ENCODE peak calls at places on chromosomes 4 and X, in four cellular contexts. O is testis, Y is HepG2, W is GM06990. R is an unnamed sample.

GRCh38 chrX:53716328-53717088 is 30.0 kb upstream of the HUWE1 start:
- DNase-seq in O (no peak), W (peak; percentile 54), Y (no peak), R (peak; percentile 33)

GRCh38 chr4:174479140-174479539 is 43.1 kb downstream of the HPGD start:
- DNase-seq in W (no peak), Y (no peak), O (no peak), R (no peak)

GRCh38 chr4:87209696-87210095 is 10.7 kb downstream of the KLHL8 start:
- DNase-seq in O (peak; percentile 26), W (peak; percentile 34), Y (no peak), R (no peak)

GRCh38 chr4:91653067-91653466 is 650.7 kb upstream of the GRID2 start:
- DNase-seq in Y (no peak), W (no peak), O (no peak), R (no peak)

GRCh38 chrX:64204252-64204651 is 1.3 kb downstream of the AMER1 start:
- DNase-seq in O (peak; percentile 14), W (peak; percentile 3), Y (peak; percentile 55), R (no peak)

GRCh38 chrX:129593137-129593536 is 53.1 kb downstream of the OCRL start:
- DNase-seq in W (no peak), O (peak; percentile 50), Y (no peak), R (no peak)

GRCh38 chr4:188032170-188032569 is 36.6 kb downstream of the ZFP42 start:
- DNase-seq in Y (no peak), O (no peak), W (no peak), R (no peak)

GRCh38 chr4:94511591-94511990 is 59.8 kb downstream of the PDLIM5 start:
- DNase-seq in O (no peak), Y (no peak), W (no peak), R (no peak)

GRCh38 chrX:72094894-72095293 is 36.8 kb downstream of the RTL5 start:
- DNase-seq in O (peak; percentile 30), W (peak; percentile 24), Y (no peak), R (peak; percentile 74)

GRCh38 chr4:87030606-87031441 is 96.0 kb downstream of the AFF1 start:
- DNase-seq in O (peak; percentile 35), W (no peak), Y (no peak), R (no peak)

GRCh38 chrX:69027181-69028005 is 137.9 kb downstream of the PJA1 start:
- DNase-seq in O (no peak), Y (no peak), W (peak; percentile 17), R (no peak)

GRCh38 chrX:13287816-13288215 is 32.0 kb downstream of the ATXN3L start:
- DNase-seq in Y (no peak), O (no peak), W (no peak), R (no peak)

GRCh38 chrX:42219231-42219630 is 295.9 kb upstream of the CASK start:
- DNase-seq in Y (no peak), W (no peak), O (no peak), R (no peak)

GRCh38 chr4:182642831-182643230 is 274.4 kb downstream of the DCTD start:
- DNase-seq in O (no peak), W (no peak), Y (peak; percentile 9), R (no peak)

GRCh38 chr4:153113061-153113837 is 91.0 kb upstream of the TRIM2 start:
- DNase-seq in W (no peak), Y (no peak), O (no peak), R (peak; percentile 26)

GRCh38 chr4:36323801-36324419 is 42.5 kb downstream of the DTHD1 start:
- DNase-seq in W (no peak), Y (no peak), O (no peak), R (no peak)

GRCh38 chr4:31097999-31098398 is 377.8 kb downstream of the PCDH7 start:
- DNase-seq in O (peak; percentile 44), Y (no peak), W (no peak), R (no peak)

GRCh38 chr4:86717651-86718050 is 123.5 kb downstream of the PTPN13 start:
- DNase-seq in W (no peak), O (no peak), Y (no peak), R (no peak)

GRCh38 chrX:111131572-111131971 is 35.6 kb downstream of the PAK3 start:
- DNase-seq in W (no peak), Y (no peak), O (no peak), R (no peak)

GRCh38 chr4:133148690-133149363 is at the start of gene PCDH10:
- DNase-seq in Y (peak; percentile 1), O (peak; percentile 93), W (peak; percentile 60), R (peak; percentile 31)

GRCh38 chr4:80751200-80751599 is 279.3 kb upstream of the BMP3 start:
- DNase-seq in O (no peak), W (no peak), Y (no peak), R (no peak)

GRCh38 chrX:685120-686032 is 54.8 kb downstream of the SHOX start:
- DNase-seq in W (no peak), O (peak; percentile 33), Y (no peak), R (no peak)

GRCh38 chr4:128571747-128572146 is 237.8 kb upstream of the JADE1 start:
- DNase-seq in Y (no peak), W (no peak), O (peak; percentile 90), R (no peak)

DNA sequence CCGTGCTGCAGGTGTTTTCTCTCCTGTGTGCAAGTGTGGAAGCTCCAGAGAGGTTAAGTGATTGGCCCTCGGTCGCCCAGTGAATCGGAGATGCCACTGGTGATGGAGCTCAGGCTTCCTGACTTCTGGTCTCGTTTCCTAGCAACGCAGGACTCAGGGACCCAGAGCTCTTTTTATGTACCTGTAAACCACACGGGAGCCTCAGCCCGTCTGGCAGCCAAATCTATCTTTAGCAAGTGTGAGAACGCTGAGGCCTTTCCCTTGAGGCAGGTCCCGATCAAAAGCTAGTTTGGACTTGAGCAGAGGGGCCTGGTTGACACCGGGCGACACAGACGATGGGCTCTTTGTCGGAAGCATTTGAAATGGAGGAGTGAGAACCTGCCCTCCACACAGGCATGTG is 116.8 kb downstream of the SORCS2 start:
- DNase-seq in W (no peak), O (no peak), Y (no peak), R (no peak)
- H3K27me3 ChIP-seq in W (peaks cover 5% of the 10 kb centered on the region), O (no peaks in the 10 kb centered on the region), Y (peaks cover 20% of the 10 kb centered on the region), R (no peaks in the 10 kb centered on the region)

GRCh38 chr4:82868572-82868971 is 22.4 kb downstream of the SEC31A start:
- DNase-seq in O (no peak), W (no peak), Y (no peak), R (no peak)

GRCh38 chr4:82866706-82867385 is 24.1 kb downstream of the SEC31A start:
- DNase-seq in O (no peak), Y (no peak), W (no peak), R (no peak)

GRCh38 chr4:82865592-82865991 is 25.4 kb downstream of the SEC31A start:
- DNase-seq in Y (peak; percentile 27), O (no peak), W (no peak), R (peak; percentile 29)

GRCh38 chr4:82861529-82861928 is 29.4 kb downstream of the SEC31A start:
- DNase-seq in W (no peak), Y (no peak), O (no peak), R (no peak)

DNA sequence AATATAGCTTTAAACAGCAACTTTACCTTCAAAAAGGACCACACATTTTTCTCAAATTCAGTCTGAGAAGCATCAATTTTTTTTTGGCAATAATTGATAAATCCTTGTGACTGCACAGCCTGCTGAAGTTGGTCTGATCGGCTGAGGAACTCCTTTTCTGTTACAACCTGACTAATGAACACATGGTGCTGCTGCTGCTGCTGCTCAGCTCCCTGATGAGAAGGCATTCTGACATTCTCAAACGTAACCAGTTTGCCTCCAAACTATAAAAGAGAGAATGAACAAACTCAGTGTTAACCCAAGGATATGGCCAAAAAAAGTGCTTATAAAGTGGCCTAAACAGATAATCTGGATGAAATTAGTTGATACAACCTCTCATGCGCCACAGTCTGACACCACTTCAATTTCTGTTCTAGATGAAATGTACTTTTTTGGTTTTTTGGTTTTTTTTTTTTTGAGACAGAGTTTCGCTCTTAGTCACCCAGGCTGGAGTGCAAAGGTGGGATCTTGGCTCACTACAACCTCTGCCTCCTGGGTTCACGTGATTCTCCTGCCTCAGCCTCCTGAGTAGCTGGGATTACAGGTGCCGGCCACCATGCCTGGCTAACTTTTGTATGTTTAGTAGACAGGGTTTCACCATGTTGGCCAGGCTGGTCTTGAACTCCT is 26.5 kb downstream of the SEC31A start:
- DNase-seq in O (no peak), Y (no peak), W (no peak), R (peak; percentile 37)
- H3K36me3 ChIP-seq in O (no peaks in the 10 kb centered on the region), Y (peaks cover 66% of the 10 kb centered on the region), W (peaks cover 11% of the 10 kb centered on the region), R (peaks cover 61% of the 10 kb centered on the region)

DNA sequence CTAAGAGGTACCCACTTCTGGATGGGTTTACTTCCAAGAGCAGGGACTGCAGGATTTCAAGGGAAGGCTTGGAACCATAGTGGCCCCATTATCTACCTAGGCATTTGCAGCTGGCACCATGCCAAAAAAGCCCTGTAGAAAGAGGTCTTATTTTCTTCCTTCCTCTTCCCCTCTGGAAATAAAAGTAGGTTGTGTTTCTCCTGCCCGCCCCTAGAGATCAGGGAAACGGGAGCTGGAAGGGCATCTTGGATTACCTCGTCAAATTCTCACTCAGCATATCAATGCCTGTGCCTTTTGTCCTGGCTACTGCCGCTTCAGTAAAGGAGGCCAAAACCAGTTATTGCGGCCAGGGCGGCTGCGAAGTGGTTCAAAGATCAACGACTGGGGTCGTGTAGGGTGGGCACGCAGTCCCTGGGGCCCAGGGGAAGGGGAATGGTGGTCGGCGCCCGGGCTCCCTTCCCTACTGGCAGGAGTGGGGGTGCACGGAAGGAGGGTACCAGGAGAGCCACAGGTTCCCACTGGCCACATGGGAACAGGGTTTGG is 1.5 kb downstream of the SCD5 start:
- DNase-seq in W (no peak), Y (no peak), O (no peak), R (no peak)
- H3K27me3 ChIP-seq in W (no peaks in the 10 kb centered on the region), Y (peaks cover 5% of the 10 kb centered on the region), O (no peaks in the 10 kb centered on the region), R (peaks cover 26% of the 10 kb centered on the region)

DNA sequence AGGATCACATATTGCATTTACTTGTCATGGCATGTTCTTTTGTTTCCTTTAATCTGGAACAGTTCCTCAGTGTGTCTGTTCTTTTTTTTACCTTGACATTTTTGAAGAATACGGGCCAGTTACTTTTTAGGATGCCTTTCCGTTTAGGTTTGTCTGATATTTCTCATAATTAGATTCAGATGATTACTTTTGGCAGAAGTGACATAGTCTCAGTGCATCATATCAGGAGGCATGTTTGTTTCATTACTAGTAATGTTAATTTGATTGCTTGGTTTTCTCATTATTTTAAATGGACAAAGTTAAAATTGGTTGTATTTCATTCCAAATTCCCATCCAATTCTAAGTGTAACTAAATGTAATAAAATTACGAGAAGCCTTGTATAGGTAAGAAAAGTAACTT is 8.3 kb downstream of the POLR2B start:
- DNase-seq in Y (no peak), W (no peak), O (no peak), R (no peak)
- H3K36me3 ChIP-seq in Y (peaks cover 61% of the 10 kb centered on the region), W (peaks cover 11% of the 10 kb centered on the region), O (no peaks in the 10 kb centered on the region), R (peaks cover 62% of the 10 kb centered on the region)

R was measured in CD4-positive, CD25-positive, alpha-beta regulatory T cell.